ENCODE peak calls at places on chromosomes 6 and 20, in five cellular contexts. U is colonic mucosa, W is NCI-H1417, L is ELF-1, M is transverse colon. X is an unnamed sample.

GRCh38 chr6:107815846-107816245 is 8.3 kb downstream of the SCML4 start:
- DNase-seq in U (no peak), W (no peak), L (no peak), M (no peak), X (no peak)

GRCh38 chr6:91926361-91926760 is 1339.5 kb upstream of the MAP3K7 start:
- DNase-seq in U (no peak), W (no peak), L (no peak), M (no peak), X (no peak)

GRCh38 chr6:7367408-7367807 is 22.1 kb downstream of the CAGE1 start:
- DNase-seq in U (no peak), W (no peak), L (no peak), M (no peak), X (no peak)

GRCh38 chr6:48213076-48213788 is 102.2 kb upstream of the PTCHD4 start:
- DNase-seq in U (no peak), W (no peak), L (no peak), M (no peak), X (no peak)

GRCh38 chr6:111011360-111012142 is 29.7 kb downstream of the RPF2 start:
- DNase-seq in U (no peak), W (peak), L (no peak), M (no peak), X (peak)

GRCh38 chr6:158037021-158037420 is 55.4 kb downstream of the SYNJ2 start:
- DNase-seq in U (no peak), W (no peak), L (no peak), M (peak), X (no peak)

GRCh38 chr6:106187424-106187982 is 101.4 kb downstream of the PRDM1 start:
- DNase-seq in U (no peak), W (no peak), L (no peak), M (no peak), X (no peak)

GRCh38 chr6:136550045-136550329 is 235 bp downstream of the MAP7 start:
- DNase-seq in U (no peak), W (no peak), L (no peak), M (no peak), X (no peak)

GRCh38 chr20:39453890-39454289 is 491.7 kb downstream of the DHX35 start:
- DNase-seq in U (no peak), W (no peak), L (peak), M (no peak), X (no peak)

GRCh38 chr20:19812696-19813095 is 54.6 kb downstream of the RIN2 start:
- DNase-seq in U (no peak), W (no peak), L (no peak), M (no peak), X (no peak)

GRCh38 chr6:153086225-153086990 is 44.7 kb downstream of the RGS17 start:
- DNase-seq in U (no peak), W (no peak), L (no peak), M (no peak), X (no peak)